ENCODE peak calls at places on chromosomes 5 and 9, in five cellular contexts. Z, Y, G, R and B are unnamed samples.

GRCh38 chr9:120626512-120626911 is 46.5 kb upstream of the CDK5RAP2 start:
- DNase-seq in Z (no peak), Y (no peak), G (no peak), R (no peak), B (no peak)

GRCh38 chr5:129743541-129744187 is 4.2 kb upstream of the MINAR2 start:
- DNase-seq in Z (no peak), Y (no peak), G (no peak), R (no peak), B (no peak)

GRCh38 chr9:97954550-97954989 is 16.6 kb upstream of the HEMGN start:
- DNase-seq in Z (peak), Y (peak), G (peak), R (peak), B (peak)

GRCh38 chr5:56849671-56850070 is 34.3 kb downstream of the MAP3K1 start:
- DNase-seq in Z (no peak), Y (no peak), G (no peak), R (no peak), B (no peak)

GRCh38 chr9:72538926-72539702 is 17.7 kb downstream of the TMC1 start:
- DNase-seq in Z (no peak), Y (no peak), G (no peak), R (no peak), B (no peak)

GRCh38 chr5:177309351-177310191 is 2.1 kb downstream of the MXD3 start:
- DNase-seq in Z (peak), Y (peak), G (peak), R (peak), B (peak)

GRCh38 chr5:116564756-116565593 is 9.6 kb downstream of the SEMA6A start:
- DNase-seq in Z (no peak), Y (no peak), G (no peak), R (no peak), B (no peak)

GRCh38 chr9:38673399-38673798 is 46.5 kb downstream of the FAM240B start:
- DNase-seq in Z (no peak), Y (no peak), G (no peak), R (no peak), B (no peak)

GRCh38 chr5:17381926-17382325 is 116.1 kb upstream of the TAF11L2 start:
- DNase-seq in Z (no peak), Y (no peak), G (no peak), R (no peak), B (no peak)

GRCh38 chr5:20678814-20679298 is 690.9 kb upstream of the CDH18 start:
- DNase-seq in Z (no peak), Y (peak), G (peak), R (no peak), B (no peak)

GRCh38 chr5:142306077-142306502 is 18.7 kb downstream of the SPRY4 start:
- DNase-seq in Z (no peak), Y (no peak), G (no peak), R (no peak), B (no peak)

GRCh38 chr5:13659391-13659790 is 285.1 kb downstream of the DNAH5 start:
- DNase-seq in Z (no peak), Y (peak), G (peak), R (no peak), B (no peak)

GRCh38 chr5:158599132-158599531 is 500.6 kb downstream of the EBF1 start:
- DNase-seq in Z (no peak), Y (no peak), G (peak), R (no peak), B (no peak)

GRCh38 chr9:31542384-31543055 is 841.9 kb upstream of the ACO1 start:
- DNase-seq in Z (peak), Y (peak), G (peak), R (no peak), B (no peak)

GRCh38 chr5:151619812-151620462 is 28.8 kb upstream of the FAT2 start:
- DNase-seq in Z (no peak), Y (no peak), G (no peak), R (peak), B (no peak)

GRCh38 chr5:137565450-137565849 is 66.3 kb upstream of the SPOCK1 start:
- DNase-seq in Z (no peak), Y (no peak), G (peak), R (no peak), B (no peak)

GRCh38 chr9:84261082-84261746 is 79.3 kb downstream of the SLC28A3 start:
- DNase-seq in Z (peak), Y (peak), G (peak), R (peak), B (peak)

GRCh38 chr9:121399126-121399882 is 29.3 kb upstream of the STOM start:
- DNase-seq in Z (no peak), Y (peak), G (peak), R (no peak), B (no peak)

GRCh38 chr9:112078432-112078831 is 96.7 kb downstream of the SUSD1 start:
- DNase-seq in Z (peak), Y (no peak), G (no peak), R (no peak), B (no peak)

GRCh38 chr5:112346411-112347044 is 72.5 kb downstream of the EPB41L4A start:
- DNase-seq in Z (peak), Y (no peak), G (no peak), R (no peak), B (no peak)

GRCh38 chr5:42274913-42275312 is 148.3 kb upstream of the GHR start:
- DNase-seq in Z (no peak), Y (no peak), G (no peak), R (no peak), B (no peak)

GRCh38 chr5:9652295-9652694 is 22.1 kb upstream of the TAS2R1 start:
- DNase-seq in Z (no peak), Y (no peak), G (no peak), R (no peak), B (no peak)

GRCh38 chr5:79547429-79547822 is 33.5 kb upstream of the HOMER1 start:
- DNase-seq in Z (no peak), Y (peak), G (no peak), R (no peak), B (no peak)

GRCh38 chr5:142688278-142688677 is 2.4 kb upstream of the FGF1 start:
- DNase-seq in Z (no peak), Y (no peak), G (no peak), R (no peak), B (no peak)

GRCh38 chr5:106522296-106522695 is 1148.4 kb downstream of the EFNA5 start:
- DNase-seq in Z (no peak), Y (peak), G (no peak), R (no peak), B (no peak)

GRCh38 chr5:112210430-112211005 is 208.6 kb downstream of the EPB41L4A start:
- DNase-seq in Z (peak), Y (peak), G (peak), R (no peak), B (no peak)

GRCh38 chr5:71874521-71874920 is 155.4 kb downstream of the CARTPT start:
- DNase-seq in Z (no peak), Y (no peak), G (no peak), R (no peak), B (no peak)

GRCh38 chr9:136566899-136567298 is 21.1 kb upstream of the NOTCH1 start:
- DNase-seq in Z (no peak), Y (no peak), G (peak), R (no peak), B (no peak)

GRCh38 chr5:117266237-117266725 is 691.7 kb upstream of the SEMA6A start:
- DNase-seq in Z (no peak), Y (no peak), G (peak), R (no peak), B (no peak)

GRCh38 chr5:6766558-6767191 is 53.4 kb downstream of the TENT4A start:
- DNase-seq in Z (peak), Y (peak), G (peak), R (no peak), B (no peak)

GRCh38 chr5:124952079-124952478 is 205.6 kb upstream of the ZNF608 start:
- DNase-seq in Z (peak), Y (peak), G (no peak), R (no peak), B (no peak)

GRCh38 chr9:75937859-75938258 is 47.4 kb downstream of the PCSK5 start:
- DNase-seq in Z (no peak), Y (no peak), G (peak), R (no peak), B (no peak)

GRCh38 chr5:156920042-156920860 is 42.8 kb downstream of the TIMD4 start:
- DNase-seq in Z (peak), Y (no peak), G (peak), R (no peak), B (peak)

GRCh38 chr5:62791059-62791458 is 212.4 kb downstream of the LRRC70 start:
- DNase-seq in Z (no peak), Y (no peak), G (no peak), R (no peak), B (no peak)

GRCh38 chr9:95029720-95030119 is 287.8 kb downstream of the FANCC start:
- DNase-seq in Z (no peak), Y (no peak), G (no peak), R (no peak), B (no peak)

GRCh38 chr9:113978954-113979712 is 99.0 kb downstream of the AMBP start:
- DNase-seq in Z (no peak), Y (no peak), G (peak), R (no peak), B (no peak)

GRCh38 chr5:149615976-149616375 is 34.7 kb downstream of the ARHGEF37 start:
- DNase-seq in Z (no peak), Y (no peak), G (no peak), R (no peak), B (no peak)

GRCh38 chr5:40915341-40915926 is 6.1 kb downstream of the C7 start:
- DNase-seq in Z (no peak), Y (no peak), G (no peak), R (no peak), B (no peak)
- H3K4me3 ChIP-seq in Z (no peak), Y (no peak), G (no peak), R (no peak), B (no peak)

DNA sequence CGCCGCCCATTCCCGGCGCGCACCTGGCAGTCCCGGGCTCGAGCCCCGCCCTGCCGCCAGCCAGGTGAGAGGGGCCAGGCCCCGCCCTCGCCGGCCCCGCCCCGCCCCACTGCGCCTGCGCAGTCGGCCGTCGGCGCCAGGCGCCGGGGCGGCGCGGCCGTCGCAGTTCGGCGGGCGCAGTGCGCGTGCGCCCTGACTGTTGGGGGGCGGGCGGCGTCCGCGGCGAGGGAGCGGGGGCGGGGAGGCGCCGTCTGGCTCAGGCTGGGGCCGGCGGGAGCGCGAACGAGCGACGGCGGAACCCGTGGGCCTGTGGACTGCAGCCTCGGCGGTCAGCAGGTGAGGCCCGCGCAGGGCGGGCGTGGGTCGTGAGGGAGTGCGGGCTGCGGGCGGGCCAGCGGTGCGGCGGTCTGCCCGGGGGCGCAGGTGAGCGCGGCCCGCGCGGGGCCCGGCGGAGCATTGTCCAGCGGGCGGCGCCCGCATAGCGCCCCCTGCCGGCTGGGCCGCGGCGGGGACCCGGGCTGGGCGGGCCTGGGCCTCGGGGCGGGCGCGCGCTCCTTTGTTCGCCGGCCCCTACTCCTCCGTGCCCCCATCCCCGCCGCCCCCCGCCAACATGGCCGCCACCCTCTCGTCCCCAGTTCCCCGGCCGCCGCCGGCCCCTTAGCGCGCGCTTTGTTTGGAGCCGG is at the start of gene SPIN1:
- DNase-seq in Z (peak), Y (peak), G (peak), R (peak), B (peak)
- H3K4me3 ChIP-seq in Z (peak), Y (peak), G (peak), R (peak), B (peak)

GRCh38 chr9:137626448-137626847 is 7.6 kb downstream of the EHMT1 start:
- DNase-seq in Z (no peak), Y (no peak), G (no peak), R (no peak), B (no peak)

GRCh38 chr9:137630684-137631083 is 11.9 kb downstream of the EHMT1 start:
- DNase-seq in Z (no peak), Y (peak), G (no peak), R (no peak), B (no peak)

GRCh38 chr9:137632432-137633161 is 13.8 kb downstream of the EHMT1 start:
- DNase-seq in Z (no peak), Y (no peak), G (peak), R (no peak), B (no peak)

GRCh38 chr9:137631608-137632431 is 13.0 kb downstream of the EHMT1 start:
- DNase-seq in Z (no peak), Y (no peak), G (no peak), R (no peak), B (no peak)

DNA sequence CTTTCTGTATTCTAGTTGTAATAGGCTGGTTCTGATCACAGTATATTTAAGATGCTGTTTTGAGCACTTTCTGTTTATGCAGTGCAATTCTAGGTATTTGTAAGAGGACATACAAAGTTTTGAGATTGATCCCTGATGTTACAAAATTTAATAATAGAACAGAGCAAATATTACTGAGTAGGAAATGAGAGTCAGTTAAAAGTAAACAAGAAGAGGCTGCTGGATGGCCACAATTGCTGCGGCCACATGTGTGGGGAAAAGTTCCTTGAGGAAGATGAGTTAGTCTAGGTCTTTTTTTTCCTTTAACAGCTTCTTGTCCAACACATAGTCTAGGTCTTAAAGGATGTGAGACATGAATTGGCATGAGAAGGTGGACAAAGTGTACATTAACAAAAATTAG is 11.3 kb downstream of the EHMT1 start:
- DNase-seq in Z (no peak), Y (peak), G (no peak), R (no peak), B (no peak)
- H3K4me3 ChIP-seq in Z (no peak), Y (no peak), G (no peak), R (no peak), B (no peak)

DNA sequence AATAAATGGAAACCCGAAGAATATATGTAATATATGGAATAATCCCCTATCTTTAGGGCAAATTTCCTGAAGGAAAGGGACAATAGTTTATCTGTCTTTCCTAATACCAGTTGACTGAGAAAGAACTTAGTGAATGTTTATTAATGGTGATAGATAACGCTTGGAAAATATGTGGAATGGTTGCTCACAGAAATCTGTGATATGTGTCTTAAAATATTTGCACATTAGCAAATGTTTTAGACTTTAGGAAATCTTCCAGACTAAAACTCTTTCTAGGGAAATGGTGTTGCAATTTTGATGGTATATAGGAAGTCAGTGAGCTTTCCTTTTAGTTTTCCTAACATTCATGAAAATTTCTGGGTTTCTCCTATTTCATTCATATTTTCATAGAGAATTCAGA is 90.4 kb downstream of the PIP5K1B start:
- DNase-seq in Z (no peak), Y (no peak), G (no peak), R (no peak), B (no peak)
- H3K4me3 ChIP-seq in Z (no peak), Y (no peak), G (no peak), R (no peak), B (no peak)

GRCh38 chr9:6566409-6567139 is 79.0 kb downstream of the GLDC start:
- DNase-seq in Z (peak), Y (peak), G (peak), R (no peak), B (no peak)
- H3K4me3 ChIP-seq in Z (no peak), Y (no peak), G (peak), R (no peak), B (no peak)